ENCODE peak calls at places on chromosomes 12 and 14, in seven cellular contexts. V, T, C, Z, R, F and L are unnamed samples.

GRCh38 chr14:68232643-68233055 is 413.1 kb downstream of the RAD51B start:
- DNase-seq in C (no peak), Z (peak), T (peak), F (no peak), R (no peak), V (peak), L (peak)

GRCh38 chr12:127501916-127502315 is 765.1 kb upstream of the TMEM132C start:
- DNase-seq in R (no peak), C (no peak), V (no peak), T (no peak), F (no peak), Z (no peak), L (no peak)

GRCh38 chr12:104929926-104930325 is 28.2 kb downstream of the SLC41A2 start:
- DNase-seq in Z (no peak), V (no peak), T (no peak), R (no peak), C (no peak), F (no peak), L (no peak)

GRCh38 chr12:107661830-107662229 is 23.8 kb upstream of the PWP1 start:
- DNase-seq in C (no peak), F (no peak), Z (peak), T (no peak), V (no peak), R (no peak), L (no peak)

GRCh38 chr12:116863275-116863767 is 17.9 kb downstream of the HRK start:
- DNase-seq in F (no peak), R (no peak), T (no peak), C (no peak), V (peak), Z (no peak), L (no peak)

GRCh38 chr12:3607039-3607719 is 116.2 kb downstream of the PRMT8 start:
- DNase-seq in V (no peak), T (no peak), R (no peak), C (no peak), F (no peak), Z (no peak), L (no peak)

GRCh38 chr14:99538275-99538674 is 57.1 kb downstream of the CCNK start:
- DNase-seq in Z (no peak), F (no peak), T (no peak), R (no peak), C (no peak), V (no peak), L (no peak)

GRCh38 chr12:122318607-122319311 is 52.5 kb upstream of the VPS33A start:
- DNase-seq in R (no peak), C (no peak), T (peak), V (no peak), Z (no peak), F (no peak), L (peak)

GRCh38 chr12:11652351-11653040 is 3.0 kb downstream of the ETV6 start:
- DNase-seq in C (peak), R (no peak), V (peak), F (no peak), T (peak), Z (peak), L (peak)

GRCh38 chr12:124686001-124686884 is 118.8 kb upstream of the NCOR2 start:
- DNase-seq in Z (no peak), T (no peak), C (no peak), R (no peak), F (no peak), V (no peak), L (no peak)

GRCh38 chr14:87705439-87705896 is 287.5 kb downstream of the GALC start:
- DNase-seq in Z (no peak), F (no peak), R (no peak), T (no peak), V (no peak), C (no peak), L (no peak)

GRCh38 chr12:90226211-90226610 is 517.6 kb upstream of the ATP2B1 start:
- DNase-seq in Z (no peak), T (no peak), V (no peak), F (no peak), C (no peak), R (no peak), L (no peak)

GRCh38 chr12:38905480-38906351 is at the start of gene CPNE8:
- DNase-seq in C (peak), T (peak), Z (peak), R (no peak), F (no peak), V (peak), L (peak)